ENCODE peak calls at places on chromosomes 7 and 10, in ten cellular contexts. C is dorsolateral prefrontal cortex, R is IMR-90, T is cardiac muscle cell, G is heart left ventricle, O is PC-3, V is HepG2, L is heart right ventricle, X is AG04450, D is pancreas. F is an unnamed sample.
A peak's percentile ranks its signal among the peaks of the same experiment; 100 is the strongest.

GRCh38 chr7:120658516-120658915 is 199.4 kb downstream of the TSPAN12 start:
- DNase-seq in C (no peak), R (no peak), T (no peak), G (no peak), O (no peak), V (no peak), L (no peak), X (no peak), D (no peak), F (no peak)

GRCh38 chr10:79185067-79185774 is 116.5 kb downstream of the ZMIZ1 start:
- DNase-seq in C (no peak), R (peak; percentile 41), T (no peak), G (no peak), O (no peak), V (peak; percentile 85), L (no peak), X (no peak), D (no peak), F (no peak)

GRCh38 chr10:123303581-123303980 is 149.4 kb downstream of the BUB3 start:
- DNase-seq in C (no peak), R (no peak), T (no peak), G (no peak), O (no peak), V (no peak), L (no peak), X (no peak), D (no peak), F (no peak)

GRCh38 chr7:130758429-130759056 is 24.5 kb upstream of the KLF14 start:
- DNase-seq in C (no peak), R (peak; percentile 69), T (peak; percentile 77), G (no peak), O (peak; percentile 67), V (peak; percentile 29), L (no peak), X (peak; percentile 30), D (no peak), F (peak; percentile 62)

GRCh38 chr7:121449735-121450134 is 53.6 kb upstream of the FAM3C start:
- DNase-seq in C (no peak), R (no peak), T (peak; percentile 36), G (no peak), O (no peak), V (no peak), L (no peak), X (no peak), D (no peak), F (no peak)

GRCh38 chr7:75977741-75978140 is 16.7 kb downstream of the TMEM120A start:
- DNase-seq in C (no peak), R (no peak), T (peak; percentile 86), G (peak; percentile 76), O (no peak), V (no peak), L (peak; percentile 68), X (no peak), D (no peak), F (no peak)

GRCh38 chr7:31775511-31775910 is 88.5 kb downstream of the PPP1R17 start:
- DNase-seq in C (no peak), R (no peak), T (no peak), G (no peak), O (peak; percentile 54), V (no peak), L (no peak), X (no peak), D (no peak), F (no peak)

GRCh38 chr7:74002474-74003017 is 25.4 kb upstream of the ELN start:
- DNase-seq in C (no peak), R (peak; percentile 78), T (peak; percentile 68), G (peak; percentile 66), O (peak; percentile 72), V (no peak), L (peak; percentile 64), X (peak; percentile 68), D (no peak), F (peak; percentile 11)

DNA sequence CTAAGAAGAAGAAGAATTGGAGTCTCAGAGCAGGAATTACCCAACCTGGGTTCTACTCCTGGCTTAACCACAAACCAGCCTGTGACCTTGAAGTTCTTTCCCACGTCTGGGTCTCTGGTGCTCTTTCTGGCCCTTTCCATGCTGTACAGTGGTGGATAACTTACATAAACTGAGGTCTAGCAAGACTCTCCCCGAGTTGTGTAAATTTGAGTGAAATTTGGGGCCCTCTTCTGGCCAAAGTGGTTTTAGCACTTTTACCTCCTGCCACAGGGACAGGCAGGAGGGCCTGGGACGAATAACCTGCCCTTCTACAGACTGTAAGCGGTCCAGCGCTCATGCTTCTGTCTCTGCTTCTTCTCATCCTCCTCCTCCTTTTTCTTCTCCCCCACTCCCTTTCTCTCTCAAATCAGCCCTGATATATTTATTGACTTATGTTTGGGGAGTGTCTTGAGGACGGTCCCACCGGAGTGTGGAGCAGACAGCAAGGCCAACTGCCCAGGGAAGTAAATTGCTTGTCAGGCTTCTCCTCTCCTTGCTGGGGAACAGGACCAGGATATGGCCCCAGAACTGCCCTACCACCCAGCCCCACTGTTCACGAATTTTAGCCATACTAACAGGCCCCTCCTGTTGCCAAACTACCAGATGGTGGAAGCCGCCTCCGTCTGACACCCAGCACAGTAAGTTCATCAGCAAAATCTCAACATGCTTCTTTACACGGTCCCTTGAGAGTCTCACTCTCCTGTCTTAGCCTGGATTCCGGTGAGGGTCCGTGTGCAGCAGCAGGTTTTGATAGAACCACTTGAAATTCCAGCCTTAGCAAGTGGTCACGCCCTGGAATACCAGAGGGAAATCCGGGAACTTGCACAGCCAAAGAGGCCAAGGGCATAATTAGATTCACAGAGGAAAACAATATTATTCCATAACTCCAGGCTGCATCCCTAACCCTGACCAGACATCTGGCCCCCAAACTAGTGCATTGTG is 4.1 kb upstream of the SH3PXD2A start:
- DNase-seq in C (no peak), R (peak; percentile 74), T (peak; percentile 79), G (peak; percentile 63), O (peak; percentile 75), V (peak; percentile 72), L (no peak), X (no peak), D (peak; percentile 43), F (peak; percentile 65)
- TF ChIP-seq CTCF in C (peak; percentile 72), R (peak; percentile 75), T (peak; percentile 64), G (peak; percentile 68), O (peak; percentile 70), V (peak; percentile 90), L (peak; percentile 79), X (peak; percentile 73), D (peak; percentile 52), F (peak; percentile 60)

DNA sequence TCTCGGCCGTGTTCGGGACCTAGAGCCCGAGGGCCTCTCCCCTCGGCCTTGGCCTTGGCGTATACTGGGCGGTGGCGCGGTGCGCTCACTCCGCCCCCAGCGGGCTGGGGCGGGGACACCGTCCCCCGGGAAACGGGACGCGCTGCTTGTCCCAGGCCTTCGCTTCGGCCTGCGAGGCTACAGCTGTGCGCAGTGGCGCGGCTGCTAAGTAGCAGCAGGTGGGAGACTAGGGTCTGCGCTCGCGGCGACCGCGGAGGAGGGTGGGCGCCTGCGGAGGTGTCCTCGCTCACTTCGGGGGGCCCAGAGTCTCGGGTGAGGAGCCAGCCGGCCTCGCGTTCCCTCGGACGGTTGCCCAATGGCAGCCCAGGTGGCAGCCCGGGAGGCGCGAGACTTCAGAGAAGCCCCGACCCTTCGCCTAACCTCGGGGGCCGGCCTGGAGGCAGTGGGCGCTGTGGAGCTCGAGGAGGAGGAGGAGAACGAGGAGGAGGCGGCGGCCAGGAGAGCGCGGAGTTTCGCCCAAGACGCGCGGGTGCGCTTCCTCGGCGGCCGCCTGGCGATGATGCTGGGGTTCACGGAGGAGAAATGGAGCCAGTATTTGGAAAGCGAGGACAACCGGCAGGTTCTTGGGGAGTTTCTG is at the start of gene DNAH11:
- DNase-seq in C (no peak), R (no peak), T (peak; percentile 30), G (no peak), O (peak; percentile 55), V (no peak), L (peak; percentile 42), X (no peak), D (peak; percentile 55), F (no peak)
- H3K4me3 ChIP-seq in C (peak within 1 kb of the TSS; percentile 51), R (peak within 1 kb of the TSS; percentile 27), T (peak within 1 kb of the TSS; percentile 41), G (peak within 1 kb of the TSS; percentile 35), O (peak within 1 kb of the TSS; percentile 69), V (no peak within 1 kb of the TSS), L (peak within 1 kb of the TSS; percentile 49), X (peak within 1 kb of the TSS; percentile 43), D (peak within 1 kb of the TSS; percentile 62), F (peak within 1 kb of the TSS; percentile 24)

GRCh38 chr10:99976886-99977391 is 32.8 kb downstream of the DNMBP start:
- DNase-seq in C (no peak), R (peak; percentile 92), T (peak; percentile 92), G (no peak), O (peak; percentile 86), V (no peak), L (no peak), X (peak; percentile 78), D (no peak), F (no peak)

GRCh38 chr10:99975942-99976809 is 33.6 kb downstream of the DNMBP start:
- DNase-seq in C (no peak), R (peak; percentile 72), T (peak; percentile 89), G (peak; percentile 26), O (no peak), V (no peak), L (no peak), X (no peak), D (no peak), F (peak; percentile 52)

GRCh38 chr10:99977916-99978315 is 31.8 kb downstream of the DNMBP start:
- DNase-seq in C (no peak), R (no peak), T (peak; percentile 11), G (no peak), O (no peak), V (no peak), L (no peak), X (no peak), D (no peak), F (no peak)

GRCh38 chr10:99975106-99975829 is 34.5 kb downstream of the DNMBP start:
- DNase-seq in C (no peak), R (no peak), T (no peak), G (no peak), O (no peak), V (no peak), L (no peak), X (no peak), D (no peak), F (peak; percentile 59)

DNA sequence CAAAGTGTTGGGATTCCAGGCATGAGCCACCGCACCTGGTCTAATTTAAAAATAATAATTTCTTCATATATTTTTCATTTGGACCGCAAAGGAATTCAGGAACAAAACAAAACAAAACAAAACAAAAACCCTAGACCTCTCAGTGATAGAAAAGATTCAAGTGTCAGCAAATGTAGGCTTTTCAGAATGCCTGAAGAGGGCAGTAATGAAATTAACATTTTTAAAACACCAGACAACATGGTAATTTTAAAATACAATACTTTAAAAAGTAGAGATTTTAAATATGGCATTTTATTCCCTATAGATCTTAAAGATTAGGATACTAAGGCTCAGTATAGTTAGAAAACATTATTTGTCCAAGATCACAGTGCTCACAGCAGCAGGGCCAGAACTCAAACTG is 36.6 kb downstream of the DNMBP start:
- DNase-seq in C (no peak), R (no peak), T (no peak), G (no peak), O (no peak), V (no peak), L (no peak), X (no peak), D (no peak), F (no peak)
- TF ChIP-seq CTCF in C (no peak), R (peak; percentile 39), T (peak; percentile 42), G (no peak), O (peak; percentile 52), V (peak; percentile 14), L (no peak), X (peak; percentile 53), D (no peak), F (peak; percentile 25)

GRCh38 chr7:28705350-28705749 is 252.8 kb downstream of the TRIL start:
- DNase-seq in C (no peak), R (no peak), T (no peak), G (no peak), O (no peak), V (no peak), L (no peak), X (no peak), D (no peak), F (peak; percentile 78)

GRCh38 chr7:28707291-28707690 is 250.8 kb downstream of the TRIL start:
- DNase-seq in C (no peak), R (no peak), T (no peak), G (no peak), O (no peak), V (no peak), L (no peak), X (no peak), D (no peak), F (no peak)

GRCh38 chr7:28708458-28708951 is 249.6 kb downstream of the TRIL start:
- DNase-seq in C (no peak), R (no peak), T (no peak), G (no peak), O (no peak), V (no peak), L (no peak), X (no peak), D (no peak), F (no peak)

GRCh38 chr7:28708033-28708451 is 250.1 kb downstream of the TRIL start:
- DNase-seq in C (no peak), R (peak; percentile 38), T (peak; percentile 53), G (no peak), O (no peak), V (no peak), L (no peak), X (no peak), D (no peak), F (no peak)

DNA sequence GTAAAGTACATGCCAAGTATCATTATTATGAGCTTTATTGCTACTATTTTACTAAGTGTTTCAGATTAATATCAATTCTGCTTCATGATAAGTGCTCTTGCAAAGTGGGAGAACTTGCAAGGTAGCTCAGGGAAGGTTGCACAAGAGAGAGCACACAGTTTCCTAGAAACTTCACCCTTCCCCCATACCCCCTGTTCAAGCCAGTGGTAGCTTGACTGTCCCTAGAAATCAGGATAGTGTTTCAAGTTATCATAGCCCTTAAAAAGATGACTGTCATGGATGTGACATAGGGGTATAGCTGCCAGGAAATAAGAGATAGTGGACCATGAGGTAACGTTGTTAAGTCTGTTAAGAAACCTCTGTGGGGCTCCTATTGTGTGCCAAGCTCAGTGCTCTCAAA is 251.5 kb downstream of the TRIL start:
- DNase-seq in C (no peak), R (no peak), T (no peak), G (no peak), O (no peak), V (no peak), L (no peak), X (no peak), D (no peak), F (no peak)
- H3K4me3 ChIP-seq in C (no peak overlapping the region), R (no peak overlapping the region), T (no peak overlapping the region), G (no peak overlapping the region), O (no peak overlapping the region), V (no peak overlapping the region), L (no peak overlapping the region), X (no peak overlapping the region), D (no peak overlapping the region), F (no peak overlapping the region)